ENCODE peak calls at places on chromosomes 1 and 21, in seven cellular contexts. One of them, this sample, is unnamed.
A peak's percentile ranks its signal among the peaks of the same experiment; 100 is the strongest.

GRCh38 chr1:218382261-218382660 is 37.1 kb downstream of the TGFB2 start:
- DNase-seq in left ventricle myocardium superior: no peak
- DNase-seq in T-helper 2 cell: no peak
- DNase-seq in nucleus accumbens: no peak
- DNase-seq in fibroblast of pulmonary artery: no peak
- DNase-seq in amniotic stem cell: no peak
- DNase-seq in tibial artery: no peak
- DNase-seq in this sample: no peak

GRCh38 chr1:211577826-211578639 is 928 bp downstream of the SLC30A1 start:
- DNase-seq in amniotic stem cell: peak; percentile 47
- DNase-seq in left ventricle myocardium superior: peak; percentile 89
- DNase-seq in tibial artery: peak; percentile 87
- DNase-seq in fibroblast of pulmonary artery: peak; percentile 63
- DNase-seq in nucleus accumbens: peak; percentile 31
- DNase-seq in T-helper 2 cell: peak; percentile 51
- DNase-seq in this sample: peak; percentile 76

GRCh38 chr1:202317941-202318925 is 23.5 kb downstream of the UBE2T start:
- DNase-seq in left ventricle myocardium superior: no peak
- DNase-seq in fibroblast of pulmonary artery: no peak
- DNase-seq in T-helper 2 cell: no peak
- DNase-seq in tibial artery: peak; percentile 62
- DNase-seq in nucleus accumbens: no peak
- DNase-seq in amniotic stem cell: no peak
- DNase-seq in this sample: no peak

GRCh38 chr21:46500224-46500861 is 41.7 kb downstream of the DIP2A start:
- DNase-seq in left ventricle myocardium superior: no peak
- DNase-seq in fibroblast of pulmonary artery: peak; percentile 28
- DNase-seq in nucleus accumbens: no peak
- DNase-seq in tibial artery: no peak
- DNase-seq in amniotic stem cell: no peak
- DNase-seq in T-helper 2 cell: no peak
- DNase-seq in this sample: no peak

GRCh38 chr1:152168535-152168868 is 9.5 kb upstream of the RPTN start:
- DNase-seq in nucleus accumbens: no peak
- DNase-seq in amniotic stem cell: no peak
- DNase-seq in fibroblast of pulmonary artery: no peak
- DNase-seq in left ventricle myocardium superior: no peak
- DNase-seq in tibial artery: no peak
- DNase-seq in T-helper 2 cell: no peak
- DNase-seq in this sample: no peak

GRCh38 chr21:37593015-37593414 is 226.4 kb downstream of the DYRK1A start:
- DNase-seq in tibial artery: no peak
- DNase-seq in left ventricle myocardium superior: no peak
- DNase-seq in amniotic stem cell: no peak
- DNase-seq in nucleus accumbens: no peak
- DNase-seq in fibroblast of pulmonary artery: peak; percentile 12
- DNase-seq in T-helper 2 cell: no peak
- DNase-seq in this sample: no peak

GRCh38 chr1:56644064-56644940 is 812 bp upstream of the PRKAA2 start:
- DNase-seq in left ventricle myocardium superior: no peak
- DNase-seq in amniotic stem cell: no peak
- DNase-seq in tibial artery: no peak
- DNase-seq in T-helper 2 cell: no peak
- DNase-seq in fibroblast of pulmonary artery: no peak
- DNase-seq in nucleus accumbens: no peak
- DNase-seq in this sample: no peak

GRCh38 chr1:53328490-53329182 is 766 bp upstream of the LRP8 start:
- DNase-seq in left ventricle myocardium superior: no peak
- DNase-seq in T-helper 2 cell: no peak
- DNase-seq in fibroblast of pulmonary artery: no peak
- DNase-seq in tibial artery: peak; percentile 64
- DNase-seq in amniotic stem cell: no peak
- DNase-seq in nucleus accumbens: no peak
- DNase-seq in this sample: no peak

GRCh38 chr1:116390195-116390594 is 17.2 kb downstream of the ATP1A1 start:
- DNase-seq in amniotic stem cell: no peak
- DNase-seq in left ventricle myocardium superior: no peak
- DNase-seq in nucleus accumbens: no peak
- DNase-seq in fibroblast of pulmonary artery: no peak
- DNase-seq in tibial artery: no peak
- DNase-seq in T-helper 2 cell: peak; percentile 20
- DNase-seq in this sample: no peak

GRCh38 chr1:30896905-30897304 is 11.7 kb downstream of the SDC3 start:
- DNase-seq in amniotic stem cell: no peak
- DNase-seq in tibial artery: no peak
- DNase-seq in T-helper 2 cell: no peak
- DNase-seq in fibroblast of pulmonary artery: no peak
- DNase-seq in nucleus accumbens: no peak
- DNase-seq in left ventricle myocardium superior: no peak
- DNase-seq in this sample: no peak

GRCh38 chr1:175673236-175674150 is 69.9 kb downstream of the TNR start:
- DNase-seq in T-helper 2 cell: no peak
- DNase-seq in amniotic stem cell: no peak
- DNase-seq in fibroblast of pulmonary artery: peak; percentile 8
- DNase-seq in tibial artery: no peak
- DNase-seq in left ventricle myocardium superior: no peak
- DNase-seq in nucleus accumbens: no peak
- DNase-seq in this sample: no peak

GRCh38 chr1:46587072-46587471 is 17.0 kb downstream of the MKNK1 start:
- DNase-seq in amniotic stem cell: no peak
- DNase-seq in T-helper 2 cell: no peak
- DNase-seq in tibial artery: peak; percentile 80
- DNase-seq in nucleus accumbens: no peak
- DNase-seq in fibroblast of pulmonary artery: no peak
- DNase-seq in left ventricle myocardium superior: peak; percentile 64
- DNase-seq in this sample: peak; percentile 62

GRCh38 chr1:24327886-24328285 is 8.7 kb downstream of the GRHL3 start:
- DNase-seq in amniotic stem cell: no peak
- DNase-seq in T-helper 2 cell: no peak
- DNase-seq in fibroblast of pulmonary artery: no peak
- DNase-seq in nucleus accumbens: no peak
- DNase-seq in tibial artery: no peak
- DNase-seq in left ventricle myocardium superior: no peak
- DNase-seq in this sample: no peak

GRCh38 chr1:85584264-85584781 is 3.8 kb downstream of the CCN1 start:
- DNase-seq in nucleus accumbens: no peak
- DNase-seq in tibial artery: no peak
- DNase-seq in fibroblast of pulmonary artery: peak; percentile 95
- DNase-seq in T-helper 2 cell: no peak
- DNase-seq in left ventricle myocardium superior: no peak
- DNase-seq in amniotic stem cell: peak; percentile 98
- DNase-seq in this sample: no peak

GRCh38 chr21:34274001-34274400 is 89.8 kb upstream of the KCNE2 start:
- DNase-seq in T-helper 2 cell: no peak
- DNase-seq in amniotic stem cell: no peak
- DNase-seq in nucleus accumbens: no peak
- DNase-seq in left ventricle myocardium superior: no peak
- DNase-seq in fibroblast of pulmonary artery: peak; percentile 67
- DNase-seq in tibial artery: no peak
- DNase-seq in this sample: no peak

GRCh38 chr1:3542635-3543034 is 68.7 kb downstream of the MEGF6 start:
- DNase-seq in amniotic stem cell: no peak
- DNase-seq in left ventricle myocardium superior: no peak
- DNase-seq in tibial artery: no peak
- DNase-seq in T-helper 2 cell: no peak
- DNase-seq in fibroblast of pulmonary artery: no peak
- DNase-seq in nucleus accumbens: no peak
- DNase-seq in this sample: no peak

GRCh38 chr21:32257952-32258785 is 20.7 kb downstream of the MIS18A start:
- DNase-seq in left ventricle myocardium superior: peak; percentile 60
- DNase-seq in fibroblast of pulmonary artery: peak; percentile 91
- DNase-seq in amniotic stem cell: peak; percentile 65
- DNase-seq in tibial artery: peak; percentile 83
- DNase-seq in nucleus accumbens: peak; percentile 29
- DNase-seq in T-helper 2 cell: no peak
- DNase-seq in this sample: peak; percentile 58

GRCh38 chr1:201826830-201827229 is 2.1 kb upstream of the IPO9 start:
- DNase-seq in amniotic stem cell: no peak
- DNase-seq in left ventricle myocardium superior: no peak
- DNase-seq in nucleus accumbens: no peak
- DNase-seq in T-helper 2 cell: no peak
- DNase-seq in fibroblast of pulmonary artery: no peak
- DNase-seq in tibial artery: no peak
- DNase-seq in this sample: no peak

GRCh38 chr1:168637350-168637991 is 61.1 kb downstream of the XCL1 start:
- DNase-seq in fibroblast of pulmonary artery: peak; percentile 61
- DNase-seq in left ventricle myocardium superior: no peak
- DNase-seq in nucleus accumbens: no peak
- DNase-seq in T-helper 2 cell: no peak
- DNase-seq in tibial artery: no peak
- DNase-seq in amniotic stem cell: no peak
- DNase-seq in this sample: no peak

GRCh38 chr1:89708727-89709375 is 75.9 kb downstream of the LRRC8C start:
- DNase-seq in fibroblast of pulmonary artery: no peak
- DNase-seq in tibial artery: no peak
- DNase-seq in T-helper 2 cell: no peak
- DNase-seq in amniotic stem cell: no peak
- DNase-seq in nucleus accumbens: no peak
- DNase-seq in left ventricle myocardium superior: no peak
- DNase-seq in this sample: no peak

GRCh38 chr1:154352581-154353459 is 27.5 kb downstream of the ATP8B2 start:
- DNase-seq in nucleus accumbens: no peak
- DNase-seq in T-helper 2 cell: peak; percentile 30
- DNase-seq in amniotic stem cell: peak; percentile 12
- DNase-seq in left ventricle myocardium superior: peak; percentile 62
- DNase-seq in fibroblast of pulmonary artery: peak; percentile 60
- DNase-seq in tibial artery: peak; percentile 77
- DNase-seq in this sample: peak; percentile 44

GRCh38 chr21:16863541-16863940 is 649.3 kb upstream of the CXADR start:
- DNase-seq in nucleus accumbens: no peak
- DNase-seq in fibroblast of pulmonary artery: no peak
- DNase-seq in T-helper 2 cell: no peak
- DNase-seq in tibial artery: no peak
- DNase-seq in left ventricle myocardium superior: no peak
- DNase-seq in amniotic stem cell: no peak
- DNase-seq in this sample: no peak

GRCh38 chr1:6175411-6175828 is 4.7 kb downstream of the CHD5 start:
- DNase-seq in fibroblast of pulmonary artery: no peak
- DNase-seq in T-helper 2 cell: no peak
- DNase-seq in amniotic stem cell: no peak
- DNase-seq in left ventricle myocardium superior: no peak
- DNase-seq in nucleus accumbens: no peak
- DNase-seq in tibial artery: no peak
- DNase-seq in this sample: no peak

GRCh38 chr1:1597275-1597930 is 2.5 kb downstream of the FNDC10 start:
- DNase-seq in T-helper 2 cell: no peak
- DNase-seq in tibial artery: no peak
- DNase-seq in fibroblast of pulmonary artery: no peak
- DNase-seq in nucleus accumbens: no peak
- DNase-seq in left ventricle myocardium superior: peak; percentile 30
- DNase-seq in amniotic stem cell: no peak
- DNase-seq in this sample: no peak

GRCh38 chr1:183218039-183218618 is 32.1 kb downstream of the LAMC2 start:
- DNase-seq in T-helper 2 cell: no peak
- DNase-seq in fibroblast of pulmonary artery: no peak
- DNase-seq in tibial artery: peak; percentile 91
- DNase-seq in amniotic stem cell: no peak
- DNase-seq in left ventricle myocardium superior: peak; percentile 83
- DNase-seq in nucleus accumbens: no peak
- DNase-seq in this sample: peak; percentile 53

GRCh38 chr1:159921700-159922498 is 3.4 kb downstream of the TAGLN2 start:
- DNase-seq in T-helper 2 cell: no peak
- DNase-seq in nucleus accumbens: no peak
- DNase-seq in left ventricle myocardium superior: no peak
- DNase-seq in tibial artery: no peak
- DNase-seq in fibroblast of pulmonary artery: peak; percentile 42
- DNase-seq in amniotic stem cell: no peak
- DNase-seq in this sample: no peak

GRCh38 chr1:170599033-170599432 is 64.9 kb upstream of the PRRX1 start:
- DNase-seq in amniotic stem cell: no peak
- DNase-seq in left ventricle myocardium superior: no peak
- DNase-seq in nucleus accumbens: no peak
- DNase-seq in T-helper 2 cell: no peak
- DNase-seq in tibial artery: no peak
- DNase-seq in fibroblast of pulmonary artery: no peak
- DNase-seq in this sample: no peak

GRCh38 chr1:101496109-101496508 is 259.3 kb downstream of the S1PR1 start:
- DNase-seq in fibroblast of pulmonary artery: no peak
- DNase-seq in left ventricle myocardium superior: no peak
- DNase-seq in amniotic stem cell: no peak
- DNase-seq in nucleus accumbens: no peak
- DNase-seq in tibial artery: no peak
- DNase-seq in T-helper 2 cell: no peak
- DNase-seq in this sample: no peak

GRCh38 chr1:17731460-17731859 is 23.7 kb upstream of the ACTL8 start:
- DNase-seq in left ventricle myocardium superior: no peak
- DNase-seq in nucleus accumbens: no peak
- DNase-seq in T-helper 2 cell: no peak
- DNase-seq in amniotic stem cell: no peak
- DNase-seq in tibial artery: no peak
- DNase-seq in fibroblast of pulmonary artery: no peak
- DNase-seq in this sample: no peak

GRCh38 chr1:83958704-83959103 is 40.2 kb downstream of the TTLL7 start:
- DNase-seq in amniotic stem cell: no peak
- DNase-seq in T-helper 2 cell: no peak
- DNase-seq in nucleus accumbens: no peak
- DNase-seq in left ventricle myocardium superior: no peak
- DNase-seq in tibial artery: no peak
- DNase-seq in fibroblast of pulmonary artery: no peak
- DNase-seq in this sample: no peak